ENCODE peak calls at places on chromosomes 4 and X, in ten cellular contexts. G is Panc1; Z is mesenchymal stem cell; R is CD4-positive, CD25-positive, alpha-beta regulatory T cell; M is mucosa of descending colon; E is CD8-positive, alpha-beta memory T cell; Q is OCI-LY7; H is breast epithelium; F is Karpas-422; B is uterus. W is an unnamed sample.

GRCh38 chr4:66639361-66639760 is 905.9 kb downstream of the CENPC start:
- DNase-seq in G (no peak), Z (no peak), R (no peak), M (no peak), E (no peak), Q (no peak), H (no peak), F (no peak), B (no peak), W (no peak)

GRCh38 chrX:31227250-31227649 is 155.4 kb upstream of the FTHL17 start:
- DNase-seq in G (no peak), Z (no peak), R (no peak), M (no peak), E (no peak), Q (no peak), H (no peak), F (no peak), B (no peak), W (no peak)

GRCh38 chr4:26022346-26022891 is 108.4 kb downstream of the SMIM20 start:
- DNase-seq in G (peak; percentile 43), Z (peak; percentile 73), R (no peak), M (peak; percentile 40), E (no peak), Q (no peak), H (no peak), F (no peak), B (no peak), W (peak; percentile 51)

GRCh38 chr4:88108747-88109122 is 49.7 kb downstream of the ABCG2 start:
- DNase-seq in G (no peak), Z (no peak), R (no peak), M (no peak), E (no peak), Q (no peak), H (no peak), F (no peak), B (no peak), W (no peak)

GRCh38 chr4:845233-845835 is 19.4 kb upstream of the CPLX1 start:
- DNase-seq in G (no peak), Z (peak; percentile 10), R (no peak), M (no peak), E (no peak), Q (no peak), H (no peak), F (no peak), B (no peak), W (no peak)

GRCh38 chr4:76634239-76634638 is 199.2 kb downstream of the SHROOM3 start:
- DNase-seq in G (no peak), Z (peak; percentile 88), R (no peak), M (no peak), E (no peak), Q (no peak), H (no peak), F (no peak), B (no peak), W (no peak)

GRCh38 chr4:86664959-86665358 is 70.8 kb downstream of the PTPN13 start:
- DNase-seq in G (no peak), Z (peak; percentile 80), R (no peak), M (no peak), E (no peak), Q (no peak), H (no peak), F (no peak), B (no peak), W (no peak)

GRCh38 chr4:109027016-109027500 is 264.2 kb upstream of the ETNPPL start:
- DNase-seq in G (no peak), Z (no peak), R (no peak), M (no peak), E (no peak), Q (no peak), H (no peak), F (no peak), B (no peak), W (no peak)

GRCh38 chr4:100146756-100147155 is 43.5 kb downstream of the DDIT4L start:
- DNase-seq in G (no peak), Z (peak; percentile 23), R (no peak), M (no peak), E (no peak), Q (no peak), H (no peak), F (peak; percentile 28), B (no peak), W (no peak)

GRCh38 chrX:115311666-115312065 is 22.2 kb downstream of the LUZP4 start:
- DNase-seq in G (no peak), Z (peak; percentile 13), R (no peak), M (no peak), E (no peak), Q (no peak), H (no peak), F (no peak), B (no peak), W (no peak)

GRCh38 chr4:7858498-7858897 is 81.2 kb downstream of the AFAP1 start:
- DNase-seq in G (no peak), Z (no peak), R (no peak), M (no peak), E (no peak), Q (no peak), H (no peak), F (no peak), B (no peak), W (no peak)
- H3K4me1 ChIP-seq in G (peaks cover 18% of the 10 kb centered on the region), Z (peaks cover 22% of the 10 kb centered on the region), R (peaks cover 30% of the 10 kb centered on the region), M (peaks cover 3% of the 10 kb centered on the region), E (peaks cover 48% of the 10 kb centered on the region), Q (no peaks in the 10 kb centered on the region), H (no peaks in the 10 kb centered on the region), F (no peaks in the 10 kb centered on the region), B (no peaks in the 10 kb centered on the region), W (peaks cover 4% of the 10 kb centered on the region)

DNA sequence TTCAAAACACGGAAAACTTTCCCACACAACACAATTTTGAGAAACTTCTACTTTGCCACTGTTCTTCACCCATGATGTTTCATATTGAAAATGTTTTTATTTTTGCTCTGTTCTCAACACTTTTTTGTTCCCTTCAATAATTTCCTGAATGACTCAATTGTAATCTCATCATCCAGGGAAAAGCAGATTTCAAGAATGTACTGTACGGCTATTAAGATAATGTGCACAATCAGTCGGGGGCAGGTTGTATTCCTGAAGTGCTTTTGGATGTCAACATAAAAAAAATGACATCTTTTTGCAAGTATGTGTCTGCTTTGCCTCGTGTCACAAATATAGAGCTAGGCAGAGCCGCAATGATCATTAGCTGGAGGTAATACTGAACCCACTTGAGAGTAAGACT is 9.7 kb downstream of the SMPX start:
- DNase-seq in G (no peak), Z (no peak), R (no peak), M (no peak), E (no peak), Q (no peak), H (no peak), F (no peak), B (no peak), W (no peak)
- H3K4me1 ChIP-seq in G (no peaks in the 10 kb centered on the region), Z (no peaks in the 10 kb centered on the region), R (no peaks in the 10 kb centered on the region), M (no peaks in the 10 kb centered on the region), E (no peaks in the 10 kb centered on the region), Q (no peaks in the 10 kb centered on the region), H (no peaks in the 10 kb centered on the region), F (no peaks in the 10 kb centered on the region), B (no peaks in the 10 kb centered on the region), W (no peaks in the 10 kb centered on the region)

DNA sequence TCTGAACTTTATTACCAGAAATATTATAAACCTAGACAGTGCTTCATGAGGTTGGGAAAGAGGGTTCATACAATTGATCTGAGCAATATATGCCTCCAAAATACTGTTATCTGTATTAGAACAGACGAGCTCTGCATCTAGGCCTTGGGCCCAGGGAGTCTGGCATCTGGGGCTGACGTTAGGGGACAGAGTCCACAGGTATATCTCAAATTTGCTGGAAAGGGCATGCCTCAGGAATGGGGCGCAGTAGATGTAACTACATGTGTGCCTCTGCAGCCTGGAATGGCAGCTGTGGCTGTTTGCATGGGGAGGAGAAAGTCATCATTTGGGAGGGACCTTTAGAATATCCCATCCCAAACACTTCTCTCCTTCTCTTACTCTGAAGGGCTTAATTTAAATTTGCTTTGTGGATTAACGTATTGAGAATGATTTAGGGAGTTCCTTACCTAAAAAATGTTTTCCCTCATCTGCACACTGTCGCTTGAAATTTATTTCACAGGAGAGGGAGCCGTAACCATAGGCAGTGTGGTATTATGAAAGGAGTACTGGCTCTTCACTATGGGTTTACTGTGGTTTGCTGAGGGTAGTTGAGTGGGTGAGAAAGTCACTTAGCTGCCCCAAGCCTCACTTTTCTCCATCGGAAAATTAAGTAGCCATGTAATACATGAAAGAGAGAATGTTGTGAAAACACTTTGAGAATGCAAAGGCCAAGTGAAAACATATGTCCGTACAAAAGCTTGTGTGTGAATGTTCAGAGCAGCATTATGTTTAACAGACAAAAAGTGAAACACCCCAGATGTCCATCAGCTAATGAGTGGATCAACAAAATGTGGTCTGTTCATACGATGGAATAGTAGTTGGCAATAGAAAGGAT is 5.9 kb downstream of the ADD1 start:
- DNase-seq in G (no peak), Z (no peak), R (no peak), M (no peak), E (no peak), Q (no peak), H (no peak), F (no peak), B (no peak), W (no peak)
- H3K4me1 ChIP-seq in G (peaks cover 6% of the 10 kb centered on the region), Z (peaks cover 6% of the 10 kb centered on the region), R (peaks cover 68% of the 10 kb centered on the region), M (peaks cover 69% of the 10 kb centered on the region), E (peaks cover 77% of the 10 kb centered on the region), Q (peaks cover 38% of the 10 kb centered on the region), H (no peaks in the 10 kb centered on the region), F (peaks cover 41% of the 10 kb centered on the region), B (peaks cover 9% of the 10 kb centered on the region), W (peaks cover 17% of the 10 kb centered on the region)

GRCh38 chr4:27187786-27188185 is 327.1 kb downstream of the STIM2 start:
- DNase-seq in G (no peak), Z (no peak), R (no peak), M (no peak), E (no peak), Q (no peak), H (no peak), F (no peak), B (no peak), W (no peak)
- H3K4me1 ChIP-seq in G (no peaks in the 10 kb centered on the region), Z (no peaks in the 10 kb centered on the region), R (no peaks in the 10 kb centered on the region), M (no peaks in the 10 kb centered on the region), E (no peaks in the 10 kb centered on the region), Q (no peaks in the 10 kb centered on the region), H (no peaks in the 10 kb centered on the region), F (peaks cover 4% of the 10 kb centered on the region), B (no peaks in the 10 kb centered on the region), W (no peaks in the 10 kb centered on the region)

DNA sequence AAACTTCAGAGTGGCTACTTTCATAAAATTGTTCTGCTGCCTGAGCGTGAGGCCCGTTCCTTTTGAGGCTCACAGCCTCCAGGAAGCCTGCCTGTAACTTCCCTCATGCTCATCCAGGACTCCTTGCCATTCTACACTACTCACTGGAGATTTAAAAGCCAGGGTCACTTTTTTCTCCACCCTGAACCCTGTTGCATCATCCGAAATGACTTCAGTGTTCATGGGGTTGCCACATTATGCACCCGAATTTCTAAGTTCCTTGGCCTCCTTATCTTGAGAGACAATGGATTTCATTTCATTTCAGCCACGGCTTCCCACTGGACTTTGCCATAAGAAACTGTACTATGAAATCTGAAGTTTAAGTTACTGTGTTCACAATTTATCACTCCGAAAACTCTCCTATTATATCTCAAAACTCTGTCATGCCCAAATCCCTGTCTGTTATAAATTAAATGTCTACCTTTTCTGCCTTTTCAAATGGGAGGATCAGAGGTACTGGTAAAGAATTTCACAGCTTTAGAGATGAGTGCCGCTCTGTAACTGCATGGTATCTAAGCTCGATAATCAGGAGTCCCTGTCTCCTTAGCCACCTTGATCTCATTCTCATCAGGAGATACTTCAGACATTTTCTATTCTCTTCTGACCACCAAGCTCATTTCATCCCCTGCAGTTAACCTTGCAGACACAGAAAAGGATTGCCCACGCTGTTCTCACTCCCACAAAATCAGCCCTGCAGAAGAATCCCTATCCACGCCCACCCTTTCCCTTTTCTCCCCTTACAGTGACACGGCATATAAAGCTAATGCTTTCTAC is 59.9 kb downstream of the TRIML1 start:
- DNase-seq in G (no peak), Z (no peak), R (no peak), M (no peak), E (no peak), Q (no peak), H (no peak), F (no peak), B (no peak), W (no peak)
- H3K4me1 ChIP-seq in G (no peaks in the 10 kb centered on the region), Z (no peaks in the 10 kb centered on the region), R (no peaks in the 10 kb centered on the region), M (no peaks in the 10 kb centered on the region), E (no peaks in the 10 kb centered on the region), Q (no peaks in the 10 kb centered on the region), H (no peaks in the 10 kb centered on the region), F (no peaks in the 10 kb centered on the region), B (no peaks in the 10 kb centered on the region), W (no peaks in the 10 kb centered on the region)

W was measured in lung.